ENCODE peak calls at places on chromosomes 3 and 15, in eight cellular contexts. L is endothelial cell, O is glutamatergic neuron, I is WTC11, N is CD14-positive monocyte, W is RWPE1, A is HCT116, F is breast epithelium. Z is an unnamed sample.

GRCh38 chr3:151925419-151925818 is 52.0 kb downstream of the SUCNR1 start:
- DNase-seq in F (no peak), W (no peak), L (no peak), N (no peak), O (no peak), A (no peak), I (no peak), Z (no peak)

GRCh38 chr3:64161481-64161952 is 63.7 kb downstream of the PRICKLE2 start:
- DNase-seq in I (no peak), W (peak), A (no peak), L (no peak), O (no peak), F (no peak), N (no peak), Z (no peak)

GRCh38 chr3:84440306-84440705 is 518.5 kb upstream of the CADM2 start:
- DNase-seq in N (no peak), F (no peak), A (no peak), O (peak), W (no peak), L (no peak), I (peak), Z (no peak)

GRCh38 chr15:57379487-57379886 is 3.2 kb downstream of the CGNL1 start:
- DNase-seq in O (no peak), L (no peak), A (no peak), W (no peak), N (no peak), F (no peak), I (no peak), Z (no peak)

GRCh38 chr3:127652246-127652995 is 20.3 kb upstream of the ABTB1 start:
- DNase-seq in L (peak), O (peak), A (peak), N (no peak), I (peak), W (peak), F (no peak), Z (no peak)

GRCh38 chr15:41666353-41666920 is 6.2 kb downstream of the MGA start:
- DNase-seq in L (no peak), W (peak), F (no peak), A (no peak), O (no peak), I (no peak), N (no peak), Z (no peak)

GRCh38 chr15:81752149-81752942 is 293.5 kb downstream of the MEX3B start:
- DNase-seq in N (no peak), F (peak), W (peak), L (peak), A (no peak), I (no peak), O (peak), Z (peak)

GRCh38 chr3:58487140-58487886 is 4.6 kb upstream of the KCTD6 start:
- DNase-seq in N (peak), A (peak), O (no peak), F (no peak), L (no peak), W (peak), I (no peak), Z (no peak)

GRCh38 chr3:136070953-136071949 is 105.7 kb downstream of the PPP2R3A start:
- DNase-seq in W (no peak), F (peak), A (no peak), I (no peak), L (peak), N (no peak), O (no peak), Z (peak)

GRCh38 chr3:174596447-174596982 is 262.6 kb upstream of the NAALADL2 start:
- DNase-seq in W (no peak), I (no peak), L (no peak), N (no peak), O (no peak), A (no peak), F (no peak), Z (no peak)
- TF ChIP-seq CTCF in W (no peak), I (no peak), L (no peak), N (no peak), O (no peak), A (no peak), F (no peak), Z (no peak)

GRCh38 chr3:182644800-182645433 is 148.4 kb upstream of the ATP11B start:
- DNase-seq in L (no peak), N (no peak), A (no peak), F (no peak), O (no peak), W (peak), I (no peak), Z (no peak)
- TF ChIP-seq CTCF in L (no peak), N (no peak), A (no peak), F (no peak), O (no peak), W (no peak), I (no peak), Z (no peak)

DNA sequence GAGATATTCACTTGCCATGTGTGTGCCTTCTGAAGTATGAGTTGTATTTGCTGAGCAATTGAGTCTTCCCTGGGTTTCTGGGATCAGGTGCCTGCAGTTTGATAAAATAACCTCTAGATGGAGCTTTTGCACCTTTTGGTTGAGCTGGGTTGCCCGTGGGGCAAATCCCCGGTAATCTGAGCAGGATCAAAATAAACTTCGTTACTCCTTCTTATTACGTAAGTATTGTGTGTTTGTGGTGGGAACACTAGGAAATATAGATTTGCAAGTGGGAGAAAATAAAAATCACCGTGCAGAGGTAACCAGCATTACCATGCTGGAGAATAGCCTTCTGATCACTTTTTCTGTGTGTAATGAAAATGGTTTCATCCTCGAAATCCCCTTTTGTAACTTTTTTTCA is 277.4 kb upstream of the NR2E3 start:
- DNase-seq in W (peak), A (peak), N (no peak), I (peak), F (no peak), O (no peak), L (peak), Z (no peak)
- TF ChIP-seq CTCF in W (peak), A (peak), N (no peak), I (peak), F (peak), O (peak), L (peak), Z (peak)

DNA sequence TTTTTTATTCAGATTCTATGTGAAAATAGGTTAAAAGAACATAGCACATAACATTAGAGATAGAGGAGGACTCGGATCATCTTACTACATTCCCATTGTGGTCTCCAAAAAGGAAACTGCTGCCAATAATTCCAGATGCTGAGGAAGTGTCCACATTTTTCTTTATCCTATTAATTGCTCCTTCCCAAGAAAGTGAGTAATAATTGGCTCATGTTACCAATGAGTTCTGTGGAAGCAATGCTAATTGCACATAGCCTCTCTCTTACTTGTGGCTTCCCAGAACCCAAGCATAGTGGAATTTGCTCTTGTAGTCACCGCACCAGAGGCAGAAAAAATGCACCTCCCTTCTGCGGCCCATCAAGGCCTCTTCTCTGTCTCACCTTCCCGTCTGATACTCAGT is 208.4 kb downstream of the PLOD2 start:
- DNase-seq in A (no peak), O (no peak), F (no peak), I (no peak), N (no peak), W (no peak), L (no peak), Z (no peak)
- TF ChIP-seq CTCF in A (no peak), O (no peak), F (no peak), I (no peak), N (no peak), W (no peak), L (no peak), Z (no peak)

GRCh38 chr3:66661628-66662027 is 160.8 kb upstream of the LRIG1 start:
- DNase-seq in L (no peak), I (no peak), W (no peak), N (no peak), F (no peak), A (no peak), O (no peak), Z (no peak)

GRCh38 chr3:66655119-66655518 is 154.3 kb upstream of the LRIG1 start:
- DNase-seq in A (no peak), W (no peak), I (no peak), F (no peak), L (no peak), O (no peak), N (no peak), Z (no peak)

GRCh38 chr3:66659056-66659455 is 158.2 kb upstream of the LRIG1 start:
- DNase-seq in O (no peak), I (no peak), A (no peak), W (no peak), F (no peak), N (no peak), L (no peak), Z (no peak)

GRCh38 chr3:66656608-66657007 is 155.8 kb upstream of the LRIG1 start:
- DNase-seq in F (no peak), I (no peak), L (no peak), A (no peak), W (no peak), O (no peak), N (no peak), Z (no peak)

DNA sequence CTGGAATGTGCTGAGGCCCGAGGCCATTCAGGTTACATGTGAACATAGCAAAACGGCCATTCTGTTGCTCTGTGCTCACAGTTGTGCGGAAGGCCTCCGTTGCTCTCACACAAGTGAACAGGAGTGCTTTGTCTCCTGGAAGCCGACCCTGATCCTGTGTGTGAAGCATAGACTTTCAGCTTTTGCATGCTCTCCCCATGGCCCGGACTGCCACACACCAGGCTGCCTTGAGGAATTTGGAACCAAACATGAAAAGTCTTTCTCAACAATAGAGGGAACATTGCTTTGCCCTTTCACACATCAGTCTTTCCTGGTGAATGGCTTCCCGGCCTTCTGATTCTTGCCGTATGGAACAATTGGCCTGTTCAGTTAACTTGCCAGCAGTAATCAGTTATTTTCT is 154.9 kb upstream of the LRIG1 start:
- DNase-seq in A (no peak), N (no peak), O (no peak), L (no peak), F (no peak), W (no peak), I (no peak), Z (no peak)
- TF ChIP-seq CTCF in A (no peak), N (no peak), O (no peak), L (no peak), F (no peak), W (no peak), I (no peak), Z (no peak)

DNA sequence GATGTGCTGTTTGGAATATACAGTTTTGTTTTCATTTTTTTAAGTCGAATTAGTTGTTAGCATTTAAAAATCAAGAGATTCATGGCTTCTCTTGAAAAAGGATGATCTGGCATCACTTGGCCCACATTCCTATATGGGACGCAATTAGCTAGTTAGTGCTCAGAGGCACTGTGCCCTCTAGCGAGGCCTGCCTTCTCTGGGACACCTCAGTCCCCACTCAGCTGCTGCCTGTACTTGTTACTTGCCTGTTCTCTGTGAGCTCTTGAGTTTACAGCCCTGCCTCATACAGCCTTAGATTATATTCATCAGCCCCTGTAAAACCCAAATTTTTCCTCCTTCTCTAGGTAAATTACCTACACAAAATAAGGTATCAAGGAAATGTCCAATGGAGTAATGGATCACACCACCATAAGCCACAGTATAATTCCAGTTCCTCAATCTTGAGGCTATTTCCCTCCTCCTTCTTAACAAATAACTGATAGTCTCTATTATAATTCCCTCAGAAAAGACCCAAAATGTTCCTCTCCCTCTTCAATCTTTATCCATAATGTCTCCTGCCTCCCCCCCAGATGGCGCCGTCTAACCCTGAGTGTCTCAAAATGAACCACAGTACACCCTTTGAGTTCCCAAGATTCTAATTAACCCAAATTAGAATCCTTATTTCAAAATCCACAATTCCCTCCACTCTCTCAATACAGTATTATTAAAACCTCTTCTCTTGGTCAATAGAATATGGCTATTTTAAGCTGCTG is 2.7 kb downstream of the ZMAT3 start:
- DNase-seq in F (no peak), I (no peak), N (no peak), O (peak), L (peak), A (no peak), W (peak), Z (no peak)
- TF ChIP-seq CTCF in F (no peak), I (no peak), N (peak), O (peak), L (no peak), A (peak), W (peak), Z (peak)

DNA sequence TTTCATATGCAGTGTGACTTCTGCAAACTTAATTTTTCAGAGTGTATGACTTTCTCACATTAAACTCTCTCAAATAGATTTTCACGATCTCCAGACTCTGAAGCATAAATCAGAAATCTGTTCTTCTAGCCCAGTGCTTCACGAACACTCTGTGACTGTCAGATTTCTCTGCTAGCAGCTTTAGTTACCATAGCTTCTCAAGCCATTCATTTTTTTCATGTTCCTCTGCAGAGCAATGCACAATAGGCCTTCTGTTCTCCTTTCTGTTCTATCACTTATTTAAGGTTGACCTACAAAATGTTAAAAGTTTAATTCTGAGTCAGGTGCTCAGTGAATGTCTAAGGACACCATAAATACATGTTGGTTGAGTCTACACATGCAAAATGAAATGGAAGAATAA is 1102.2 kb downstream of the TUSC7 start:
- DNase-seq in I (no peak), A (no peak), W (no peak), L (no peak), O (no peak), F (no peak), N (no peak), Z (no peak)
- TF ChIP-seq CTCF in I (no peak), A (no peak), W (no peak), L (no peak), O (no peak), F (no peak), N (no peak), Z (no peak)

DNA sequence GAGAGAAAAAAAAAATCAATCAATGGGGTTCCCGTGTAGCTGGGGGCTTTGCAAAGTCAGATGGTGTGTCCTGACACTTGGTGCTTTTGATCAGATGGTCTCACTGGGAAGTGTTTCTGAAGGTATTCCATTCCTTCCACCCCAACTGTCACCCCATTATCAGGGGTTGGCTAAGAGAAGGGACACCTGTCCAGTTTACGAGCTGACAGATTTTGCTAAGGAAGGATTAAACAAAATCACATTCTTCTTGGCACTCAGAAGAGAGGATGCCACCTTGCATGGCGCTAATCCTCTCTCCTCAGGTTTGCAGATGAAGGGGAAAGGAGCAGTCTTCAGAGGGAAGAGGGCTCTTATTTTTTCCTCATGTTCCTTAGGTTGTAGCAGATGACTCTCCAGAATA is 103.7 kb upstream of the ETV5 start:
- DNase-seq in O (no peak), N (no peak), F (no peak), L (no peak), A (no peak), I (no peak), W (no peak), Z (no peak)
- TF ChIP-seq CTCF in O (no peak), N (no peak), F (no peak), L (no peak), A (no peak), I (no peak), W (no peak), Z (no peak)

GRCh38 chr3:97970929-97971460 is 1.2 kb downstream of the RIOX2 start:
- DNase-seq in O (no peak), N (no peak), W (no peak), F (no peak), L (no peak), I (no peak), A (no peak), Z (no peak)

GRCh38 chr3:97969541-97969940 is 2.7 kb downstream of the RIOX2 start:
- DNase-seq in W (no peak), A (no peak), F (no peak), L (no peak), N (no peak), O (no peak), I (no peak), Z (no peak)

GRCh38 chr3:97972976-97973375 is 745 bp upstream of the RIOX2 start:
- DNase-seq in L (no peak), O (no peak), A (no peak), F (no peak), W (no peak), N (no peak), I (no peak), Z (no peak)

GRCh38 chr3:97970131-97970530 is 2.1 kb downstream of the RIOX2 start:
- DNase-seq in L (no peak), O (no peak), N (no peak), W (no peak), I (no peak), A (no peak), F (no peak), Z (no peak)

GRCh38 chr3:97971679-97972567 is at the start of gene RIOX2:
- DNase-seq in I (peak), W (peak), A (peak), O (peak), L (peak), F (peak), N (peak), Z (peak)
- TF ChIP-seq CTCF in I (no peak), W (no peak), A (no peak), O (no peak), L (no peak), F (no peak), N (no peak), Z (no peak)